ENCODE peak calls at places on chromosomes 2 and 18, in six cellular contexts. One of them, this sample, is unnamed.

GRCh38 chr2:166278856-166279255 is 96.9 kb downstream of the SCN9A start:
- DNase-seq in PC-9: no peak
- DNase-seq in CD8-positive, alpha-beta T cell: no peak
- DNase-seq in fibroblast of lung: no peak
- DNase-seq in A549: no peak
- DNase-seq in cardiac fibroblast: no peak
- DNase-seq in this sample: no peak

GRCh38 chr2:20013061-20013721 is 723 bp upstream of the MATN3 start:
- DNase-seq in PC-9: no peak
- DNase-seq in CD8-positive, alpha-beta T cell: no peak
- DNase-seq in fibroblast of lung: peak; percentile 9
- DNase-seq in A549: no peak
- DNase-seq in cardiac fibroblast: no peak
- DNase-seq in this sample: no peak

GRCh38 chr2:235553696-235554100 is 59.9 kb downstream of the AGAP1 start:
- DNase-seq in PC-9: peak; percentile 83
- DNase-seq in CD8-positive, alpha-beta T cell: no peak
- DNase-seq in fibroblast of lung: no peak
- DNase-seq in A549: peak; percentile 7
- DNase-seq in cardiac fibroblast: no peak
- DNase-seq in this sample: no peak

GRCh38 chr2:158100411-158100810 is 1.3 kb upstream of the UPP2 start:
- DNase-seq in PC-9: no peak
- DNase-seq in CD8-positive, alpha-beta T cell: no peak
- DNase-seq in fibroblast of lung: no peak
- DNase-seq in A549: no peak
- DNase-seq in cardiac fibroblast: no peak
- DNase-seq in this sample: no peak

GRCh38 chr2:241204490-241204889 is 16.0 kb downstream of the ANO7 start:
- DNase-seq in PC-9: no peak
- DNase-seq in CD8-positive, alpha-beta T cell: peak; percentile 2
- DNase-seq in fibroblast of lung: no peak
- DNase-seq in A549: no peak
- DNase-seq in cardiac fibroblast: no peak
- DNase-seq in this sample: no peak

GRCh38 chr18:63199743-63200241 is 119.8 kb downstream of the BCL2 start:
- DNase-seq in PC-9: no peak
- DNase-seq in CD8-positive, alpha-beta T cell: peak; percentile 53
- DNase-seq in fibroblast of lung: no peak
- DNase-seq in A549: no peak
- DNase-seq in cardiac fibroblast: no peak
- DNase-seq in this sample: no peak

GRCh38 chr2:102708847-102709559 is 52.8 kb upstream of the TMEM182 start:
- DNase-seq in PC-9: peak; percentile 47
- DNase-seq in CD8-positive, alpha-beta T cell: no peak
- DNase-seq in fibroblast of lung: peak; percentile 30
- DNase-seq in A549: peak; percentile 79
- DNase-seq in cardiac fibroblast: peak; percentile 12
- DNase-seq in this sample: peak; percentile 29

GRCh38 chr2:236498369-236498768 is 71.3 kb upstream of the ACKR3 start:
- DNase-seq in PC-9: peak; percentile 79
- DNase-seq in CD8-positive, alpha-beta T cell: no peak
- DNase-seq in fibroblast of lung: no peak
- DNase-seq in A549: no peak
- DNase-seq in cardiac fibroblast: peak; percentile 68
- DNase-seq in this sample: no peak

GRCh38 chr18:61995547-61996062 is 102.8 kb upstream of the RNF152 start:
- DNase-seq in PC-9: no peak
- DNase-seq in CD8-positive, alpha-beta T cell: no peak
- DNase-seq in fibroblast of lung: no peak
- DNase-seq in A549: no peak
- DNase-seq in cardiac fibroblast: no peak
- DNase-seq in this sample: no peak

GRCh38 chr2:133240505-133241230 is 327.6 kb downstream of the NCKAP5 start:
- DNase-seq in PC-9: no peak
- DNase-seq in CD8-positive, alpha-beta T cell: no peak
- DNase-seq in fibroblast of lung: no peak
- DNase-seq in A549: no peak
- DNase-seq in cardiac fibroblast: no peak
- DNase-seq in this sample: no peak

GRCh38 chr18:11541179-11541578 is 68.2 kb upstream of the SLC35G4 start:
- DNase-seq in PC-9: no peak
- DNase-seq in CD8-positive, alpha-beta T cell: no peak
- DNase-seq in fibroblast of lung: no peak
- DNase-seq in A549: no peak
- DNase-seq in cardiac fibroblast: no peak
- DNase-seq in this sample: no peak

GRCh38 chr18:54607213-54607934 is 16.3 kb downstream of the DYNAP start:
- DNase-seq in PC-9: peak; percentile 32
- DNase-seq in CD8-positive, alpha-beta T cell: no peak
- DNase-seq in fibroblast of lung: no peak
- DNase-seq in A549: peak; percentile 16
- DNase-seq in cardiac fibroblast: peak; percentile 1
- DNase-seq in this sample: no peak

GRCh38 chr2:157075924-157076323 is 181.6 kb upstream of the GALNT5 start:
- DNase-seq in PC-9: no peak
- DNase-seq in CD8-positive, alpha-beta T cell: no peak
- DNase-seq in fibroblast of lung: no peak
- DNase-seq in A549: no peak
- DNase-seq in cardiac fibroblast: no peak
- DNase-seq in this sample: no peak

GRCh38 chr2:102391530-102391929 is 31.4 kb upstream of the IL18RAP start:
- DNase-seq in PC-9: no peak
- DNase-seq in CD8-positive, alpha-beta T cell: no peak
- DNase-seq in fibroblast of lung: no peak
- DNase-seq in A549: no peak
- DNase-seq in cardiac fibroblast: no peak
- DNase-seq in this sample: no peak

GRCh38 chr2:209208211-209208610 is 215.6 kb upstream of the MAP2 start:
- DNase-seq in PC-9: peak; percentile 12
- DNase-seq in CD8-positive, alpha-beta T cell: no peak
- DNase-seq in fibroblast of lung: peak; percentile 6
- DNase-seq in A549: peak; percentile 45
- DNase-seq in cardiac fibroblast: peak; percentile 14
- DNase-seq in this sample: no peak

GRCh38 chr2:165593081-165593480 is 123.6 kb downstream of the CSRNP3 start:
- DNase-seq in PC-9: no peak
- DNase-seq in CD8-positive, alpha-beta T cell: no peak
- DNase-seq in fibroblast of lung: no peak
- DNase-seq in A549: no peak
- DNase-seq in cardiac fibroblast: no peak
- DNase-seq in this sample: no peak

GRCh38 chr2:55995206-55995605 is 71.6 kb upstream of the EFEMP1 start:
- DNase-seq in PC-9: no peak
- DNase-seq in CD8-positive, alpha-beta T cell: no peak
- DNase-seq in fibroblast of lung: peak; percentile 4
- DNase-seq in A549: no peak
- DNase-seq in cardiac fibroblast: no peak
- DNase-seq in this sample: no peak

GRCh38 chr2:224729435-224729834 is 13.3 kb upstream of the CCDC195 start:
- DNase-seq in PC-9: no peak
- DNase-seq in CD8-positive, alpha-beta T cell: no peak
- DNase-seq in fibroblast of lung: no peak
- DNase-seq in A549: no peak
- DNase-seq in cardiac fibroblast: no peak
- DNase-seq in this sample: no peak

GRCh38 chr2:219497495-219498279 is 1.0 kb upstream of the GMPPA start:
- DNase-seq in PC-9: peak; percentile 84
- DNase-seq in CD8-positive, alpha-beta T cell: peak; percentile 20
- DNase-seq in fibroblast of lung: peak; percentile 80
- DNase-seq in A549: peak; percentile 85
- DNase-seq in cardiac fibroblast: peak; percentile 89
- DNase-seq in this sample: peak; percentile 55

GRCh38 chr2:176075476-176075875 is 8.3 kb downstream of the EVX2 start:
- DNase-seq in PC-9: no peak
- DNase-seq in CD8-positive, alpha-beta T cell: no peak
- DNase-seq in fibroblast of lung: no peak
- DNase-seq in A549: no peak
- DNase-seq in cardiac fibroblast: no peak
- DNase-seq in this sample: no peak

GRCh38 chr2:177332041-177332991 is 60.3 kb upstream of the AGPS start:
- DNase-seq in PC-9: peak; percentile 58
- DNase-seq in CD8-positive, alpha-beta T cell: peak; percentile 34
- DNase-seq in fibroblast of lung: peak; percentile 89
- DNase-seq in A549: peak; percentile 69
- DNase-seq in cardiac fibroblast: peak; percentile 91
- DNase-seq in this sample: peak; percentile 45

GRCh38 chr18:48945953-48946217 is 4.9 kb downstream of the SMAD7 start:
- DNase-seq in PC-9: no peak
- DNase-seq in CD8-positive, alpha-beta T cell: no peak
- DNase-seq in fibroblast of lung: no peak
- DNase-seq in A549: no peak
- DNase-seq in cardiac fibroblast: no peak
- DNase-seq in this sample: no peak

GRCh38 chr2:3745901-3746300 is 42.5 kb downstream of the DCDC2C start:
- DNase-seq in PC-9: no peak
- DNase-seq in CD8-positive, alpha-beta T cell: no peak
- DNase-seq in fibroblast of lung: no peak
- DNase-seq in A549: no peak
- DNase-seq in cardiac fibroblast: no peak
- DNase-seq in this sample: no peak

GRCh38 chr2:20543579-20543887 is 96.7 kb downstream of the RHOB start:
- DNase-seq in PC-9: no peak
- DNase-seq in CD8-positive, alpha-beta T cell: no peak
- DNase-seq in fibroblast of lung: peak; percentile 48
- DNase-seq in A549: no peak
- DNase-seq in cardiac fibroblast: peak; percentile 11
- DNase-seq in this sample: peak; percentile 59

GRCh38 chr2:161418715-161419337 is 2.7 kb downstream of the TBR1 start:
- DNase-seq in PC-9: no peak
- DNase-seq in CD8-positive, alpha-beta T cell: no peak
- DNase-seq in fibroblast of lung: peak; percentile 20
- DNase-seq in A549: no peak
- DNase-seq in cardiac fibroblast: no peak
- DNase-seq in this sample: no peak

GRCh38 chr2:157433335-157433890 is 10.5 kb downstream of the CYTIP start:
- DNase-seq in PC-9: no peak
- DNase-seq in CD8-positive, alpha-beta T cell: no peak
- DNase-seq in fibroblast of lung: peak; percentile 4
- DNase-seq in A549: no peak
- DNase-seq in cardiac fibroblast: peak; percentile 15
- DNase-seq in this sample: no peak

GRCh38 chr2:111161971-111162370 is 41.3 kb downstream of the BCL2L11 start:
- DNase-seq in PC-9: no peak
- DNase-seq in CD8-positive, alpha-beta T cell: no peak
- DNase-seq in fibroblast of lung: no peak
- DNase-seq in A549: no peak
- DNase-seq in cardiac fibroblast: no peak
- DNase-seq in this sample: no peak

DNA sequence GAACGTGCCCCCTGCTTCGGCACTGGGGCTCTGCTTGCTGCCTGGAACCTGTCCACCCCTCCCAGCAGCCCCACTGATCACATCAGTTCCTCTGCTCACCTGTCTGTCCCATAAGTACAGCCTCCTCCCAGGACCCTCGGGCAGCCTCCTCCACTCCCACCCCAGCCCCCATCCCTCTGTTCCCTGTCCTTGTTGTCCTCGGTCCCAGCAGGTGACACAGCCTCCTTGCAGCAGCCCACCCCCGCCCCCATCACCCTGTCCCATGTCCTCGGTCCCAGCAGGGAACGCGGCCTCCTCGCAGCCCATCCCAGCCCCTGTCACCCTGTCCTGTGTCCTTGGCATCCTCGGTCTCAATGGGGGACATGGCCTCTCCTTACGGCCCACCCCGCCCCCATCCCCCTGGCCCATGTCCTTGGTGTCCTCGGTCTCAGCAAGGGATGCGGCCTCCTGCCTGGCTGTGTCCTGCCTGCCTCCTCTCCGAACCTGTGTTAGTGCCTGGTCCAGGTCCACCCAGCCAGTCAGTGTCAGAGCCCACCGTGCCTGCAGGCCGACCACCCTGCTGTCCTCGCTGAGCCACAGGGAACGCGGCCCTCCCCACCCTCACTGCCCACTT is 4.3 kb upstream of the OTOS start:
- DNase-seq in PC-9: no peak
- DNase-seq in CD8-positive, alpha-beta T cell: no peak
- DNase-seq in fibroblast of lung: no peak
- DNase-seq in A549: no peak
- DNase-seq in cardiac fibroblast: no peak
- DNase-seq in this sample: no peak
- H3K4me3 ChIP-seq in PC-9: no peak overlapping the region
- H3K4me3 ChIP-seq in CD8-positive, alpha-beta T cell: no peak overlapping the region
- H3K4me3 ChIP-seq in fibroblast of lung: no peak overlapping the region
- H3K4me3 ChIP-seq in A549: no peak overlapping the region
- H3K4me3 ChIP-seq in cardiac fibroblast: no peak overlapping the region
- H3K4me3 ChIP-seq in this sample: no peak overlapping the region

GRCh38 chr18:12694032-12694431 is 8.5 kb downstream of the CEP76 start:
- DNase-seq in PC-9: peak; percentile 26
- DNase-seq in CD8-positive, alpha-beta T cell: no peak
- DNase-seq in fibroblast of lung: no peak
- DNase-seq in A549: no peak
- DNase-seq in cardiac fibroblast: no peak
- DNase-seq in this sample: no peak
- H3K4me3 ChIP-seq in PC-9: no peak overlapping the region
- H3K4me3 ChIP-seq in CD8-positive, alpha-beta T cell: no peak overlapping the region
- H3K4me3 ChIP-seq in fibroblast of lung: no peak overlapping the region
- H3K4me3 ChIP-seq in A549: no peak overlapping the region
- H3K4me3 ChIP-seq in cardiac fibroblast: no peak overlapping the region
- H3K4me3 ChIP-seq in this sample: no peak overlapping the region

GRCh38 chr2:63092847-63093246 is 42.2 kb downstream of the OTX1 start:
- DNase-seq in PC-9: no peak
- DNase-seq in CD8-positive, alpha-beta T cell: no peak
- DNase-seq in fibroblast of lung: no peak
- DNase-seq in A549: no peak
- DNase-seq in cardiac fibroblast: no peak
- DNase-seq in this sample: no peak

GRCh38 chr2:63099032-63099431 is 48.4 kb downstream of the OTX1 start:
- DNase-seq in PC-9: no peak
- DNase-seq in CD8-positive, alpha-beta T cell: no peak
- DNase-seq in fibroblast of lung: no peak
- DNase-seq in A549: no peak
- DNase-seq in cardiac fibroblast: no peak
- DNase-seq in this sample: no peak

GRCh38 chr2:63093512-63093911 is 42.9 kb downstream of the OTX1 start:
- DNase-seq in PC-9: no peak
- DNase-seq in CD8-positive, alpha-beta T cell: no peak
- DNase-seq in fibroblast of lung: no peak
- DNase-seq in A549: no peak
- DNase-seq in cardiac fibroblast: no peak
- DNase-seq in this sample: no peak
- H3K4me3 ChIP-seq in PC-9: no peak overlapping the region
- H3K4me3 ChIP-seq in CD8-positive, alpha-beta T cell: no peak overlapping the region
- H3K4me3 ChIP-seq in fibroblast of lung: no peak overlapping the region
- H3K4me3 ChIP-seq in A549: no peak overlapping the region
- H3K4me3 ChIP-seq in cardiac fibroblast: no peak overlapping the region
- H3K4me3 ChIP-seq in this sample: no peak overlapping the region

DNA sequence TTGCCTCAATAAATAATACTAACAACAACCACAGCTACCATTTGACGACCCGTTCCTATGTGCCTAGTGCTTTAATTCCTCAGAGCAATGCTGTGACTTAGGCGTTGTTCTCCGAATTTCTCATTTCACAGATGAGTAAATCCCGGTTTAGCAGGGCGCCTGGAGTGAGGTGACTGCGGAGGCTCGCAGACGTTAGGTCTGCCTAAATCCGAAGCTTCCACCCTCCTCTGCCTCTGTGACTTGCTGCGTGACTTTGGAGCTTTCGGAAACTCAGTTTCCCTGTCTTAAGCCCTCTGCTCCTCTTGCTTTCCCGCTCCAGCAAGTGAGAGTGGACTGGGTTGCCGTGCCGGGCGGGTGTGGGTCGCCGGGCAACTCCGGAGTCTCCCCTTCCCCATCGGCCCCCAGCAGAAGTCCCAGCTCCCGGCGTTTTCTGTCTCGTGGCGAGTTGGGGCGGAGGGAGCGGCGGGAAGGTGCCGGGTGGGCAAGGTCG is 711 bp upstream of the ATOH8 start:
- DNase-seq in PC-9: no peak
- DNase-seq in CD8-positive, alpha-beta T cell: no peak
- DNase-seq in fibroblast of lung: no peak
- DNase-seq in A549: no peak
- DNase-seq in cardiac fibroblast: no peak
- DNase-seq in this sample: no peak
- H3K4me3 ChIP-seq in PC-9: no peak overlapping the region
- H3K4me3 ChIP-seq in CD8-positive, alpha-beta T cell: no peak overlapping the region
- H3K4me3 ChIP-seq in fibroblast of lung: peak overlapping the region; percentile 19
- H3K4me3 ChIP-seq in A549: peak overlapping the region; percentile 75
- H3K4me3 ChIP-seq in cardiac fibroblast: peak overlapping the region; percentile 94
- H3K4me3 ChIP-seq in this sample: peak overlapping the region; percentile 80